ENCODE peak calls at places on chromosomes 13 and 19, in six cellular contexts. One of them, this sample, is unnamed.

GRCh38 chr13:106680796-106681482 is 113.0 kb upstream of the ARGLU1 start:
- DNase-seq in tibial nerve: no peak
- DNase-seq in adrenal gland: no peak
- DNase-seq in A549: no peak
- DNase-seq in transverse colon: no peak
- DNase-seq in IMR-90: no peak
- DNase-seq in this sample: no peak

GRCh38 chr19:44111910-44112463 is 1.2 kb upstream of the ZNF225 start:
- DNase-seq in tibial nerve: no peak
- DNase-seq in adrenal gland: peak; percentile 43
- DNase-seq in A549: no peak
- DNase-seq in transverse colon: no peak
- DNase-seq in IMR-90: peak; percentile 92
- DNase-seq in this sample: no peak

GRCh38 chr13:43905435-43906031 is 25.8 kb downstream of the LACC1 start:
- DNase-seq in tibial nerve: peak; percentile 81
- DNase-seq in adrenal gland: no peak
- DNase-seq in A549: peak; percentile 59
- DNase-seq in transverse colon: no peak
- DNase-seq in IMR-90: peak; percentile 77
- DNase-seq in this sample: peak; percentile 28

GRCh38 chr13:26017932-26018690 is 33.7 kb downstream of the SHISA2 start:
- DNase-seq in tibial nerve: no peak
- DNase-seq in adrenal gland: no peak
- DNase-seq in A549: no peak
- DNase-seq in transverse colon: no peak
- DNase-seq in IMR-90: no peak
- DNase-seq in this sample: no peak

GRCh38 chr13:98429977-98430785 is 146.7 kb downstream of the STK24 start:
- DNase-seq in tibial nerve: no peak
- DNase-seq in adrenal gland: no peak
- DNase-seq in A549: no peak
- DNase-seq in transverse colon: no peak
- DNase-seq in IMR-90: no peak
- DNase-seq in this sample: no peak

GRCh38 chr19:1206733-1207301 is 1.2 kb downstream of the STK11 start:
- DNase-seq in tibial nerve: no peak
- DNase-seq in adrenal gland: no peak
- DNase-seq in A549: peak; percentile 40
- DNase-seq in transverse colon: peak; percentile 41
- DNase-seq in IMR-90: no peak
- DNase-seq in this sample: no peak

GRCh38 chr19:47434088-47434487 is 14.8 kb upstream of the MEIS3 start:
- DNase-seq in tibial nerve: no peak
- DNase-seq in adrenal gland: no peak
- DNase-seq in A549: no peak
- DNase-seq in transverse colon: no peak
- DNase-seq in IMR-90: no peak
- DNase-seq in this sample: no peak

GRCh38 chr13:110126391-110126961 is 180.5 kb downstream of the COL4A1 start:
- DNase-seq in tibial nerve: no peak
- DNase-seq in adrenal gland: peak; percentile 64
- DNase-seq in A549: peak; percentile 76
- DNase-seq in transverse colon: no peak
- DNase-seq in IMR-90: peak; percentile 98
- DNase-seq in this sample: no peak

GRCh38 chr19:39405930-39406655 is 554 bp upstream of the ZFP36 start:
- DNase-seq in tibial nerve: peak; percentile 82
- DNase-seq in adrenal gland: no peak
- DNase-seq in A549: no peak
- DNase-seq in transverse colon: peak; percentile 89
- DNase-seq in IMR-90: no peak
- DNase-seq in this sample: no peak

GRCh38 chr13:24745516-24745860 is 18.5 kb upstream of the RNF17 start:
- DNase-seq in tibial nerve: no peak
- DNase-seq in adrenal gland: no peak
- DNase-seq in A549: no peak
- DNase-seq in transverse colon: no peak
- DNase-seq in IMR-90: no peak
- DNase-seq in this sample: no peak
- TF ChIP-seq POLR2A in tibial nerve: no peak
- TF ChIP-seq POLR2A in adrenal gland: no peak
- TF ChIP-seq POLR2A in A549: no peak
- TF ChIP-seq POLR2A in transverse colon: no peak
- TF ChIP-seq POLR2A in IMR-90: no peak
- TF ChIP-seq POLR2A in this sample: no peak

GRCh38 chr13:70714993-70715392 is 606.7 kb upstream of the KLHL1 start:
- DNase-seq in tibial nerve: no peak
- DNase-seq in adrenal gland: no peak
- DNase-seq in A549: no peak
- DNase-seq in transverse colon: no peak
- DNase-seq in IMR-90: no peak
- DNase-seq in this sample: no peak
- TF ChIP-seq CTCF in tibial nerve: no peak
- TF ChIP-seq CTCF in adrenal gland: no peak
- TF ChIP-seq CTCF in A549: no peak
- TF ChIP-seq CTCF in transverse colon: no peak
- TF ChIP-seq CTCF in IMR-90: no peak
- TF ChIP-seq CTCF in this sample: no peak

GRCh38 chr19:2305974-2306806 is 1.8 kb downstream of the LINGO3 start:
- DNase-seq in tibial nerve: no peak
- DNase-seq in adrenal gland: no peak
- DNase-seq in A549: no peak
- DNase-seq in transverse colon: no peak
- DNase-seq in IMR-90: no peak
- DNase-seq in this sample: no peak
- TF ChIP-seq POLR2A in tibial nerve: no peak
- TF ChIP-seq POLR2A in adrenal gland: no peak
- TF ChIP-seq POLR2A in A549: no peak
- TF ChIP-seq POLR2A in transverse colon: no peak
- TF ChIP-seq POLR2A in IMR-90: no peak
- TF ChIP-seq POLR2A in this sample: no peak

GRCh38 chr13:44974056-44974798 is 15.0 kb downstream of the NUFIP1 start:
- DNase-seq in tibial nerve: peak; percentile 63
- DNase-seq in adrenal gland: peak; percentile 51
- DNase-seq in A549: no peak
- DNase-seq in transverse colon: no peak
- DNase-seq in IMR-90: peak; percentile 65
- DNase-seq in this sample: no peak

GRCh38 chr13:44976949-44977583 is 12.2 kb downstream of the NUFIP1 start:
- DNase-seq in tibial nerve: no peak
- DNase-seq in adrenal gland: no peak
- DNase-seq in A549: no peak
- DNase-seq in transverse colon: no peak
- DNase-seq in IMR-90: no peak
- DNase-seq in this sample: peak; percentile 54

GRCh38 chr13:44976196-44976595 is 13.1 kb downstream of the NUFIP1 start:
- DNase-seq in tibial nerve: no peak
- DNase-seq in adrenal gland: no peak
- DNase-seq in A549: no peak
- DNase-seq in transverse colon: no peak
- DNase-seq in IMR-90: no peak
- DNase-seq in this sample: no peak

GRCh38 chr13:44972956-44973581 is 16.2 kb downstream of the NUFIP1 start:
- DNase-seq in tibial nerve: no peak
- DNase-seq in adrenal gland: no peak
- DNase-seq in A549: peak; percentile 10
- DNase-seq in transverse colon: no peak
- DNase-seq in IMR-90: peak; percentile 38
- DNase-seq in this sample: no peak

DNA sequence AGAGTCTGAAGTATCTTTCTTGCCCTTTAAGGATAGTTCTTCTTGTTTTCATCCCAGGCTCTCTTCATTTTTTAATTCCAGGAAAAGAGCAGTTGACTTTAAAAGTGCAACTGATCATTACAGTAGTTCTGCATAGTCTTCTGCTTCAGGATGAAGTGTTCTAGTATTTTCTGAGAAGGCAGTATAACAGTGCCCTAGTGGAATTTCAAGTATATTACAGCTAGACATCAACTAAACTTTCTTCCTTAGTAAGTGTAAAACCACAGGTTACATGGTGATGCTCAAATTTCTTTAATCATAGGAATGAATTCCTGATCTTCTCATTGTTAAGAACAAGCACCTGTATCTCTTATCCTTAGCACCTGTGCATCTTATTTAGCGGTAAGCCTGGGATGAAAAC is 10.9 kb downstream of the NUFIP1 start:
- DNase-seq in tibial nerve: no peak
- DNase-seq in adrenal gland: no peak
- DNase-seq in A549: no peak
- DNase-seq in transverse colon: no peak
- DNase-seq in IMR-90: no peak
- DNase-seq in this sample: no peak
- TF ChIP-seq CTCF in tibial nerve: no peak
- TF ChIP-seq CTCF in adrenal gland: no peak
- TF ChIP-seq CTCF in A549: no peak
- TF ChIP-seq CTCF in transverse colon: no peak
- TF ChIP-seq CTCF in IMR-90: no peak
- TF ChIP-seq CTCF in this sample: no peak

GRCh38 chr19:40622773-40623075 is 21.6 kb downstream of the LTBP4 start:
- DNase-seq in tibial nerve: no peak
- DNase-seq in adrenal gland: no peak
- DNase-seq in A549: no peak
- DNase-seq in transverse colon: no peak
- DNase-seq in IMR-90: no peak
- DNase-seq in this sample: no peak

GRCh38 chr19:40621283-40621682 is 20.1 kb downstream of the LTBP4 start:
- DNase-seq in tibial nerve: no peak
- DNase-seq in adrenal gland: no peak
- DNase-seq in A549: no peak
- DNase-seq in transverse colon: no peak
- DNase-seq in IMR-90: no peak
- DNase-seq in this sample: no peak

GRCh38 chr19:40625406-40626120 is 24.4 kb downstream of the LTBP4 start:
- DNase-seq in tibial nerve: no peak
- DNase-seq in adrenal gland: no peak
- DNase-seq in A549: no peak
- DNase-seq in transverse colon: no peak
- DNase-seq in IMR-90: no peak
- DNase-seq in this sample: no peak

GRCh38 chr19:40621966-40622772 is 21.0 kb downstream of the LTBP4 start:
- DNase-seq in tibial nerve: no peak
- DNase-seq in adrenal gland: no peak
- DNase-seq in A549: no peak
- DNase-seq in transverse colon: no peak
- DNase-seq in IMR-90: no peak
- DNase-seq in this sample: no peak

GRCh38 chr19:40623403-40624239 is 22.5 kb downstream of the LTBP4 start:
- DNase-seq in tibial nerve: no peak
- DNase-seq in adrenal gland: no peak
- DNase-seq in A549: peak; percentile 86
- DNase-seq in transverse colon: peak; percentile 85
- DNase-seq in IMR-90: peak; percentile 18
- DNase-seq in this sample: peak; percentile 30
- TF ChIP-seq POLR2A in tibial nerve: no peak
- TF ChIP-seq POLR2A in adrenal gland: no peak
- TF ChIP-seq POLR2A in A549: no peak
- TF ChIP-seq POLR2A in transverse colon: no peak
- TF ChIP-seq POLR2A in IMR-90: no peak
- TF ChIP-seq POLR2A in this sample: no peak

GRCh38 chr13:30114586-30115256 is 192.6 kb downstream of the KATNAL1 start:
- DNase-seq in tibial nerve: peak; percentile 91
- DNase-seq in adrenal gland: peak; percentile 85
- DNase-seq in A549: peak; percentile 80
- DNase-seq in transverse colon: peak; percentile 95
- DNase-seq in IMR-90: peak; percentile 82
- DNase-seq in this sample: peak; percentile 96

GRCh38 chr13:30116379-30116778 is 191.0 kb downstream of the KATNAL1 start:
- DNase-seq in tibial nerve: no peak
- DNase-seq in adrenal gland: no peak
- DNase-seq in A549: no peak
- DNase-seq in transverse colon: no peak
- DNase-seq in IMR-90: no peak
- DNase-seq in this sample: no peak

GRCh38 chr13:30113531-30113930 is 193.8 kb downstream of the KATNAL1 start:
- DNase-seq in tibial nerve: no peak
- DNase-seq in adrenal gland: no peak
- DNase-seq in A549: no peak
- DNase-seq in transverse colon: no peak
- DNase-seq in IMR-90: no peak
- DNase-seq in this sample: no peak

GRCh38 chr13:30113983-30114491 is 193.3 kb downstream of the KATNAL1 start:
- DNase-seq in tibial nerve: peak; percentile 28
- DNase-seq in adrenal gland: no peak
- DNase-seq in A549: no peak
- DNase-seq in transverse colon: peak; percentile 44
- DNase-seq in IMR-90: no peak
- DNase-seq in this sample: peak; percentile 39

GRCh38 chr13:30115257-30115600 is 192.1 kb downstream of the KATNAL1 start:
- DNase-seq in tibial nerve: no peak
- DNase-seq in adrenal gland: no peak
- DNase-seq in A549: no peak
- DNase-seq in transverse colon: no peak
- DNase-seq in IMR-90: no peak
- DNase-seq in this sample: no peak
- TF ChIP-seq CTCF in tibial nerve: no peak
- TF ChIP-seq CTCF in adrenal gland: no peak
- TF ChIP-seq CTCF in A549: no peak
- TF ChIP-seq CTCF in transverse colon: peak; percentile 13
- TF ChIP-seq CTCF in IMR-90: no peak
- TF ChIP-seq CTCF in this sample: no peak

DNA sequence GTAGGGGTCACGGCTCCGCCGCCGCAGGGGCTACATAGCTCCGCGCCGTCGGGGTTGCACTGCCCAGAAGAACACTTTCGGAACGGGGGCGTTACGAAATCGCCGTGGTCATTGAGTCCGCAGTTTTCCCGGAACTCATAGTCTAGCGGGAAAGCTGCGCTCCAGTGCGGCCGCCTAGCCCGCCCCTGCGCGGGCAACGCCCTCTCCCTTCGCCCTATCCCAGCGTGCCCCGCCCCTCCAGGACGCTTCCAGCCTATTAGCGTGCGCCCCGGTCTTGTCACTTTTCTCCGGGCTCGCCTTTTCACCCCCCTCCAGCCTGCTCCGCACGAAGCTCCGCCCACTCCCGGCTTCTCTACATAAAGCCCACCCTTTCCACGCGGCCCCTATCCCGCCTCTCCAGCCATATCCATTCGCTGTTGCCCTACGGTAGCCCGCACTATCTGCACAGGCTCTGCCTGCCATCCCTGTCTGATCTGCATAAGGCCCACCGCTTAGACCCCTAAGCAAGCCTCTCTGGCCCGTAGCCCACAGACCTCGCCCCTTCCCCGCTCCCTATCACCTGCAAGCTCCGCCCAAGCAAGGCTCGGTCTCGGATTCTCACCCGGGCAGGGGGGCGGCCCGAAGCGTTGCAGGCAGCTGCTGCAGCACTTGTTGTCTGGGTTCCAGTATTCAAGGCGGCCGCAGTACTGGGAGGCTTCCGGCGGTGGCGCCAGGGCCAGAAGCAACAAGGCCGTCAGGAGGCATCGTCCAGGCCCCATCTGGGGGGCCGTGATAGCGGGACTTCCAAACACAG is 1.6 kb downstream of the IGFLR1 start:
- DNase-seq in tibial nerve: peak; percentile 98
- DNase-seq in adrenal gland: peak; percentile 99
- DNase-seq in A549: peak; percentile 97
- DNase-seq in transverse colon: peak; percentile 98
- DNase-seq in IMR-90: peak; percentile 93
- DNase-seq in this sample: peak; percentile 99
- TF ChIP-seq POLR2A in tibial nerve: peak; percentile 45
- TF ChIP-seq POLR2A in adrenal gland: peak; percentile 47
- TF ChIP-seq POLR2A in A549: peak; percentile 78
- TF ChIP-seq POLR2A in transverse colon: peak; percentile 52
- TF ChIP-seq POLR2A in IMR-90: no peak
- TF ChIP-seq POLR2A in this sample: peak; percentile 71